ENCODE peak calls at places on chromosomes 4 and X, in eight cellular contexts. I is AG04450, T is uterus, X is retinal pigment epithelial cell, N is cardiac muscle cell, V is fibroblast of pulmonary artery, A is transverse colon, L is ovary. C is an unnamed sample.

GRCh38 chrX:97332963-97333362 is 449.3 kb downstream of the RPA4 start:
- DNase-seq in N (peak; percentile 5), A (no peak), T (no peak), I (no peak), L (no peak), V (peak; percentile 17), X (no peak), C (peak; percentile 40)

GRCh38 chr4:157121396-157121795 is 45.4 kb downstream of the GLRB start:
- DNase-seq in T (no peak), X (no peak), I (no peak), N (no peak), L (no peak), V (no peak), A (no peak), C (peak; percentile 65)

GRCh38 chr4:2800691-2801596 is 8.1 kb downstream of the SH3BP2 start:
- DNase-seq in X (peak; percentile 23), N (peak; percentile 87), A (peak; percentile 70), L (peak; percentile 89), I (no peak), V (peak; percentile 86), T (peak; percentile 51), C (peak; percentile 44)

GRCh38 chr4:1170805-1171305 is 1.5 kb downstream of the SPON2 start:
- DNase-seq in A (no peak), X (no peak), T (no peak), L (peak; percentile 34), I (no peak), N (no peak), V (no peak), C (no peak)

GRCh38 chrX:129701624-129702069 is 37.1 kb upstream of the XPNPEP2 start:
- DNase-seq in N (no peak), A (peak; percentile 15), V (peak; percentile 72), I (no peak), T (peak; percentile 75), X (no peak), L (peak; percentile 60), C (peak; percentile 80)

GRCh38 chrX:27444093-27444908 is 18.8 kb downstream of the PPP4R3C start:
- DNase-seq in V (no peak), T (no peak), L (no peak), N (no peak), A (no peak), I (no peak), X (no peak), C (no peak)

GRCh38 chr4:158811704-158812103 is 42.9 kb downstream of the FNIP2 start:
- DNase-seq in N (no peak), I (no peak), T (no peak), V (peak; percentile 46), A (peak; percentile 53), L (no peak), X (no peak), C (no peak)

GRCh38 chr4:64617813-64618212 is 208.6 kb upstream of the TECRL start:
- DNase-seq in T (no peak), X (no peak), V (no peak), N (no peak), A (no peak), I (no peak), L (no peak), C (no peak)

GRCh38 chrX:105876658-105877057 is 54.3 kb downstream of the NRK start:
- DNase-seq in N (peak; percentile 16), T (no peak), A (no peak), X (no peak), L (no peak), I (no peak), V (peak; percentile 24), C (no peak)

GRCh38 chr4:43234626-43235025 is 342.1 kb downstream of the GRXCR1 start:
- DNase-seq in I (no peak), A (no peak), T (no peak), N (no peak), X (no peak), V (peak; percentile 54), L (no peak), C (peak; percentile 25)

GRCh38 chr4:16524911-16525574 is 298.8 kb upstream of the TAPT1 start:
- DNase-seq in V (peak; percentile 94), X (no peak), N (no peak), A (no peak), T (peak; percentile 31), I (peak; percentile 76), L (no peak), C (peak; percentile 86)

GRCh38 chr4:157128395-157128794 is 52.4 kb downstream of the GLRB start:
- DNase-seq in N (peak; percentile 15), T (no peak), L (no peak), A (no peak), V (peak; percentile 72), I (peak; percentile 4), X (peak; percentile 25), C (peak; percentile 54)

GRCh38 chrX:152072236-152072635 is 66.1 kb downstream of the MAGEA10 start:
- DNase-seq in V (peak; percentile 78), A (no peak), I (peak; percentile 1), L (no peak), N (no peak), X (peak; percentile 43), T (no peak), C (peak; percentile 71)

GRCh38 chrX:107508925-107509324 is 59.5 kb downstream of the FRMPD3 start:
- DNase-seq in N (peak; percentile 32), X (no peak), V (no peak), L (no peak), I (no peak), T (no peak), A (no peak), C (no peak)

GRCh38 chr4:157763490-157763889 is 409.3 kb downstream of the GASK1B start:
- DNase-seq in V (no peak), T (no peak), X (no peak), I (no peak), A (no peak), N (no peak), L (no peak), C (no peak)

GRCh38 chr4:158914178-158914577 is 145.4 kb downstream of the FNIP2 start:
- DNase-seq in L (no peak), V (peak; percentile 64), I (no peak), T (no peak), A (no peak), X (no peak), N (no peak), C (peak; percentile 89)

GRCh38 chr4:103405415-103405814 is 207.3 kb upstream of the CENPE start:
- DNase-seq in T (no peak), A (no peak), X (no peak), I (no peak), L (no peak), V (no peak), N (no peak), C (no peak)

GRCh38 chr4:98377626-98378025 is 116.4 kb downstream of the RAP1GDS1 start:
- DNase-seq in V (peak; percentile 36), I (no peak), N (no peak), L (no peak), T (no peak), A (no peak), X (no peak), C (peak; percentile 34)

GRCh38 chr4:2412534-2412884 is 5.9 kb downstream of the ZFYVE28 start:
- DNase-seq in X (no peak), N (no peak), A (peak; percentile 83), I (no peak), T (no peak), L (no peak), V (no peak), C (no peak)

GRCh38 chr4:48102303-48102702 is 31.7 kb downstream of the TXK start:
- DNase-seq in I (no peak), L (no peak), A (no peak), N (no peak), T (no peak), X (no peak), V (no peak), C (no peak)
- TF ChIP-seq CTCF in I (no peak), L (no peak), A (no peak), N (peak; percentile 5), T (no peak), X (peak; percentile 39), V (peak; percentile 5), C (peak; percentile 20)

GRCh38 chrX:111182938-111183337 is 86.9 kb downstream of the PAK3 start:
- DNase-seq in I (no peak), N (no peak), A (no peak), X (no peak), L (no peak), V (no peak), T (no peak), C (no peak)

GRCh38 chrX:111180750-111181240 is 84.8 kb downstream of the PAK3 start:
- DNase-seq in I (no peak), X (no peak), L (no peak), A (no peak), N (no peak), V (no peak), T (peak; percentile 21), C (no peak)

GRCh38 chrX:111181883-111182400 is 86.0 kb downstream of the PAK3 start:
- DNase-seq in V (no peak), T (no peak), L (no peak), I (no peak), N (no peak), X (no peak), A (no peak), C (no peak)
- H3K4me3 ChIP-seq in V (no peak overlapping the region), T (no peak overlapping the region), L (no peak overlapping the region), I (no peak overlapping the region), N (no peak overlapping the region), X (no peak overlapping the region), A (no peak overlapping the region), C (no peak overlapping the region)

DNA sequence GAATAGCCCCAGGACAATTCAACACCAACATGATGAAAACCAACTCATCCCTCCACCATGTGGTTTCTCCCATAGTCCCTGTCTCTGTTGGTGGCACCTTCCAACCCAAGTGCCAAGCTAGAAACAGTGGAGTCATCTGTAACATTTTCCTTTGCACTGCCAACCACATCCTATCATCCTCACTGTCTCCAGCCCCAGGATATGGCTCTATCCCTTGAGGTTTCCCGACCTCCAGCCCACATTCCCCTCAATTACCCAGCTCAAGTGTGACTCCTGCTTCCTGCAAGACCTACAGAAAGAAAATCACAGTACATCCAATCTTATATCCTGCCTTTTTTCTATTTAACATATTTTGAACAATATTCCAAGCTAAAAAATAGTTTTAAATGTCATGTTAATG is 24.2 kb downstream of the PNMA6F start:
- DNase-seq in X (no peak), I (no peak), L (no peak), N (no peak), A (no peak), V (no peak), T (no peak), C (no peak)
- TF ChIP-seq CTCF in X (no peak), I (no peak), L (no peak), N (no peak), A (no peak), V (no peak), T (no peak), C (no peak)

DNA sequence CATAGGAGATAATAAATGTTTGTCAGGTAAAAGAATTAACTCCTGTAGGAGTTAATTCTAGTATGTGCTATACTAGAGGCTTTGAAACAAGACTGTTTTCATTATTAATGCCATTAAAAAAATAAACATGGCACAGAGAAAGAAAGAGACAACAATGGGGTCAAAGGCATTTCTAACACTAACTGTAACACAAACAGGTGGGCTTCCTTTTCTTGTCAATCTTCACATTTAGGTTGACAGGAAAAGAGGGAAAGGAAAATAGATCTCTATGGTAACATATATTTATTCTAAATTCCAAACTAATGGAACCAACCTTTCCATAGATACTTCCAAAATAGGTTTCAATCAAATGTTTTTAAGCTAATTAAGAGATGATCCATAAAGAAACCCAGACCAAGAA is 9.8 kb downstream of the ANKRD17 start:
- DNase-seq in I (no peak), T (no peak), N (no peak), L (no peak), V (no peak), X (no peak), A (no peak), C (no peak)
- H3K4me3 ChIP-seq in I (no peak overlapping the region), T (no peak overlapping the region), N (no peak overlapping the region), L (no peak overlapping the region), V (no peak overlapping the region), X (no peak overlapping the region), A (no peak overlapping the region), C (no peak overlapping the region)

GRCh38 chrX:68498508-68499379 is at the start of gene YIPF6:
- DNase-seq in T (peak; percentile 69), X (peak; percentile 27), V (peak; percentile 73), N (peak; percentile 78), I (no peak), L (peak; percentile 77), A (peak; percentile 83), C (peak; percentile 67)
- TF ChIP-seq CTCF in T (no peak), X (no peak), V (no peak), N (no peak), I (no peak), L (no peak), A (no peak), C (no peak)

C was measured in AG10803.